ENCODE peak calls at places on chromosome 11, in nine cellular contexts. E is COLO829; Z is ACHN; W is cardiac fibroblast; F is activated CD8-positive, alpha-beta T cell treated with anti-CD3 and anti-CD28 coated beads, Interleukin-2, amount 10 ng/mL, durations not matched to agents 7 days and 5 days; H is fibroblast of the aortic adventitia; D is tibial nerve; R is T-helper 1 cell; S is HTR-8/SVneo. Q is an unnamed sample.

GRCh38 chr11:106642331-106642730 is 375.9 kb downstream of the GUCY1A2 start:
- DNase-seq in E (no peak), Z (no peak), W (peak), F (no peak), H (peak), D (no peak), R (no peak), S (no peak), Q (no peak)

GRCh38 chr11:35073691-35074382 is 65.1 kb upstream of the CD44 start:
- DNase-seq in E (no peak), Z (no peak), W (no peak), F (no peak), H (no peak), D (no peak), R (no peak), S (no peak), Q (no peak)

GRCh38 chr11:65766535-65766934 is 14.2 kb downstream of the AP5B1 start:
- DNase-seq in E (no peak), Z (no peak), W (peak), F (peak), H (peak), D (no peak), R (no peak), S (no peak), Q (peak)

GRCh38 chr11:1300569-1301187 is 8.8 kb downstream of the TOLLIP start:
- DNase-seq in E (no peak), Z (no peak), W (no peak), F (no peak), H (no peak), D (no peak), R (no peak), S (no peak), Q (no peak)

GRCh38 chr11:8807544-8808225 is 103.3 kb upstream of the AKIP1 start:
- DNase-seq in E (no peak), Z (peak), W (peak), F (no peak), H (peak), D (no peak), R (no peak), S (no peak), Q (no peak)

GRCh38 chr11:132367293-132367692 is 996.9 kb downstream of the NTM start:
- DNase-seq in E (no peak), Z (no peak), W (no peak), F (no peak), H (no peak), D (no peak), R (no peak), S (no peak), Q (no peak)

GRCh38 chr11:13923716-13924650 is 38.5 kb upstream of the SPON1 start:
- DNase-seq in E (no peak), Z (peak), W (peak), F (peak), H (no peak), D (no peak), R (no peak), S (no peak), Q (peak)

GRCh38 chr11:8983552-8983951 is 19.3 kb upstream of the TMEM9B start:
- DNase-seq in E (no peak), Z (no peak), W (no peak), F (no peak), H (no peak), D (no peak), R (no peak), S (no peak), Q (no peak)

GRCh38 chr11:7906481-7906880 is 24.6 kb downstream of the OR10A6 start:
- DNase-seq in E (no peak), Z (no peak), W (no peak), F (no peak), H (no peak), D (no peak), R (no peak), S (no peak), Q (no peak)

GRCh38 chr11:109377039-109377742 is 44.8 kb upstream of the C11orf87 start:
- DNase-seq in E (no peak), Z (no peak), W (no peak), F (no peak), H (no peak), D (no peak), R (no peak), S (no peak), Q (no peak)

GRCh38 chr11:13216019-13217006 is 61.3 kb upstream of the BMAL1 start:
- DNase-seq in E (peak), Z (peak), W (peak), F (no peak), H (peak), D (no peak), R (no peak), S (peak), Q (no peak)

GRCh38 chr11:100232006-100232405 is 455.1 kb upstream of the ARHGAP42 start:
- DNase-seq in E (no peak), Z (peak), W (no peak), F (no peak), H (no peak), D (no peak), R (no peak), S (no peak), Q (no peak)

GRCh38 chr11:74647404-74647803 is 55.0 kb downstream of the POLD3 start:
- DNase-seq in E (no peak), Z (no peak), W (peak), F (peak), H (no peak), D (no peak), R (no peak), S (no peak), Q (no peak)

GRCh38 chr11:57641011-57641410 is 8.7 kb downstream of the YPEL4 start:
- DNase-seq in E (no peak), Z (no peak), W (peak), F (no peak), H (peak), D (no peak), R (no peak), S (no peak), Q (no peak)

GRCh38 chr11:69750108-69750850 is 24.9 kb downstream of the FGF4 start:
- DNase-seq in E (no peak), Z (no peak), W (no peak), F (no peak), H (no peak), D (no peak), R (no peak), S (no peak), Q (no peak)

GRCh38 chr11:61141601-61142028 is 19.6 kb downstream of the VPS37C start:
- DNase-seq in E (no peak), Z (no peak), W (no peak), F (no peak), H (no peak), D (no peak), R (no peak), S (no peak), Q (no peak)

GRCh38 chr11:64695548-64695947 is 27.4 kb downstream of the NRXN2 start:
- DNase-seq in E (no peak), Z (no peak), W (no peak), F (no peak), H (no peak), D (no peak), R (no peak), S (no peak), Q (no peak)

GRCh38 chr11:9573775-9574555 is 495 bp downstream of the WEE1 start:
- DNase-seq in E (no peak), Z (no peak), W (peak), F (no peak), H (peak), D (no peak), R (peak), S (no peak), Q (no peak)

GRCh38 chr11:13277719-13278619 is at the start of gene BMAL1:
- DNase-seq in E (no peak), Z (no peak), W (peak), F (peak), H (peak), D (peak), R (peak), S (peak), Q (no peak)

GRCh38 chr11:94768602-94769511 is 701 bp downstream of the AMOTL1 start:
- DNase-seq in E (no peak), Z (peak), W (peak), F (no peak), H (no peak), D (peak), R (no peak), S (no peak), Q (no peak)

GRCh38 chr11:64018310-64018709 is 17.4 kb upstream of the FLRT1 start:
- DNase-seq in E (no peak), Z (no peak), W (no peak), F (no peak), H (no peak), D (no peak), R (no peak), S (no peak), Q (no peak)

GRCh38 chr11:8832571-8833260 is 78.3 kb upstream of the AKIP1 start:
- DNase-seq in E (no peak), Z (no peak), W (peak), F (peak), H (peak), D (no peak), R (no peak), S (no peak), Q (no peak)

GRCh38 chr11:932435-932834 is 6.8 kb downstream of the AP2A2 start:
- DNase-seq in E (no peak), Z (no peak), W (no peak), F (no peak), H (no peak), D (no peak), R (no peak), S (no peak), Q (no peak)

GRCh38 chr11:105297463-105297862 is 157.9 kb upstream of the CARD18 start:
- DNase-seq in E (peak), Z (no peak), W (peak), F (no peak), H (peak), D (no peak), R (no peak), S (peak), Q (no peak)

GRCh38 chr11:45089251-45089650 is 57.2 kb upstream of the PRDM11 start:
- DNase-seq in E (no peak), Z (peak), W (peak), F (no peak), H (peak), D (peak), R (no peak), S (peak), Q (no peak)

GRCh38 chr11:117470576-117470975 is 142.9 kb downstream of the CEP164 start:
- DNase-seq in E (no peak), Z (no peak), W (no peak), F (no peak), H (no peak), D (no peak), R (no peak), S (no peak), Q (no peak)

GRCh38 chr11:59182457-59183151 is 10.7 kb downstream of the DTX4 start:
- DNase-seq in E (no peak), Z (no peak), W (no peak), F (no peak), H (no peak), D (no peak), R (no peak), S (no peak), Q (peak)

GRCh38 chr11:72425053-72425980 is 9.0 kb downstream of the CLPB start:
- DNase-seq in E (no peak), Z (no peak), W (no peak), F (no peak), H (no peak), D (no peak), R (no peak), S (no peak), Q (no peak)

GRCh38 chr11:85414175-85414574 is 213.0 kb downstream of the DLG2 start:
- DNase-seq in E (no peak), Z (no peak), W (no peak), F (no peak), H (no peak), D (no peak), R (no peak), S (no peak), Q (no peak)

GRCh38 chr11:104327864-104328513 is 164.0 kb upstream of the PDGFD start:
- DNase-seq in E (no peak), Z (no peak), W (peak), F (no peak), H (no peak), D (no peak), R (no peak), S (no peak), Q (no peak)

GRCh38 chr11:44680982-44681597 is 45.7 kb upstream of the TSPAN18 start:
- DNase-seq in E (no peak), Z (no peak), W (peak), F (peak), H (no peak), D (no peak), R (peak), S (peak), Q (peak)

GRCh38 chr11:8201524-8202365 is 32.9 kb upstream of the RIC3 start:
- DNase-seq in E (no peak), Z (no peak), W (no peak), F (no peak), H (no peak), D (no peak), R (no peak), S (no peak), Q (no peak)

GRCh38 chr11:56950510-56950909 is 38.2 kb upstream of the OR5AK2 start:
- DNase-seq in E (no peak), Z (no peak), W (peak), F (no peak), H (no peak), D (no peak), R (no peak), S (no peak), Q (no peak)

GRCh38 chr11:133904818-133905515 is 51.8 kb downstream of the IGSF9B start:
- DNase-seq in E (no peak), Z (no peak), W (no peak), F (no peak), H (no peak), D (no peak), R (no peak), S (no peak), Q (no peak)

GRCh38 chr11:9077164-9077563 is 14.2 kb downstream of the SCUBE2 start:
- DNase-seq in E (no peak), Z (no peak), W (no peak), F (no peak), H (no peak), D (no peak), R (no peak), S (no peak), Q (no peak)

GRCh38 chr11:77082838-77083552 is 16.2 kb downstream of the CAPN5 start:
- DNase-seq in E (no peak), Z (no peak), W (peak), F (peak), H (peak), D (peak), R (peak), S (no peak), Q (no peak)

GRCh38 chr11:79369094-79369493 is 71.7 kb downstream of the TENM4 start:
- DNase-seq in E (no peak), Z (no peak), W (no peak), F (no peak), H (no peak), D (no peak), R (no peak), S (no peak), Q (no peak)

GRCh38 chr11:12285811-12286222 is 91.6 kb upstream of the PARVA start:
- DNase-seq in E (no peak), Z (no peak), W (no peak), F (peak), H (no peak), D (no peak), R (no peak), S (no peak), Q (no peak)